ENCODE peak calls at places on chromosomes 1 and 21, in five cellular contexts. E is HEK293T, G is NCI-H1092 treated with DMSO at 0.1 percent for 48 hours, I is GM20000, S is GM06990. N is an unnamed sample.

GRCh38 chr21:35614412-35614901 is 445.9 kb downstream of the SETD4 start:
- DNase-seq in G (no peak), S (no peak), E (no peak), I (no peak), N (no peak)

GRCh38 chr1:97630968-97631367 is 289.9 kb downstream of the DPYD start:
- DNase-seq in S (no peak), E (peak; percentile 30), G (no peak), I (no peak), N (no peak)

GRCh38 chr1:154961497-154962237 is at the start of gene PYGO2:
- DNase-seq in G (peak; percentile 71), S (peak; percentile 90), I (peak; percentile 93), E (peak; percentile 87), N (no peak)

GRCh38 chr1:183365093-183365492 is 53.1 kb downstream of the NMNAT2 start:
- DNase-seq in E (no peak), I (no peak), S (no peak), G (no peak), N (no peak)

GRCh38 chr1:25035523-25036116 is 105.5 kb upstream of the RUNX3 start:
- DNase-seq in I (no peak), E (no peak), S (no peak), G (no peak), N (no peak)

GRCh38 chr1:176119549-176119948 is 87.5 kb downstream of the COP1 start:
- DNase-seq in E (peak; percentile 15), G (no peak), I (peak; percentile 9), S (no peak), N (no peak)

GRCh38 chr1:16119926-16120325 is 35.9 kb downstream of the EPHA2 start:
- DNase-seq in G (no peak), S (no peak), I (no peak), E (no peak), N (no peak)

GRCh38 chr1:17438176-17438976 is 1.1 kb downstream of the RCC2 start:
- DNase-seq in S (peak; percentile 86), G (peak; percentile 80), I (peak; percentile 85), E (peak; percentile 59), N (no peak)

GRCh38 chr1:218524986-218525385 is 179.8 kb downstream of the TGFB2 start:
- DNase-seq in S (no peak), I (no peak), G (no peak), E (no peak), N (no peak)

GRCh38 chr1:203408485-203409229 is 57.7 kb upstream of the FMOD start:
- DNase-seq in G (no peak), E (no peak), S (no peak), I (no peak), N (peak; percentile 56)

GRCh38 chr1:103284270-103284669 is 175.9 kb upstream of the COL11A1 start:
- DNase-seq in G (no peak), E (no peak), S (no peak), I (no peak), N (no peak)

GRCh38 chr1:156705321-156705917 is at the start of gene CRABP2:
- DNase-seq in I (peak; percentile 53), E (peak; percentile 68), S (no peak), G (peak; percentile 50), N (no peak)

GRCh38 chr1:200708769-200709168 is 29.9 kb upstream of the CAMSAP2 start:
- DNase-seq in G (no peak), S (no peak), E (no peak), I (no peak), N (no peak)

GRCh38 chr1:230797376-230798186 is 50.4 kb downstream of the CAPN9 start:
- DNase-seq in S (no peak), G (peak; percentile 42), I (no peak), E (peak; percentile 78), N (peak; percentile 46)

GRCh38 chr1:93518516-93518915 is 70.6 kb downstream of the FNBP1L start:
- DNase-seq in S (no peak), I (no peak), G (no peak), E (no peak), N (no peak)

GRCh38 chr1:56135864-56136147 is 443.6 kb downstream of the PLPP3 start:
- DNase-seq in E (no peak), S (peak; percentile 33), G (no peak), I (no peak), N (no peak)

GRCh38 chr1:239274242-239274830 is 112.0 kb upstream of the CHRM3 start:
- DNase-seq in S (no peak), G (no peak), E (no peak), I (no peak), N (no peak)

GRCh38 chr1:98660941-98661543 is 479 bp upstream of the SNX7 start:
- DNase-seq in I (no peak), E (no peak), S (no peak), G (no peak), N (no peak)

GRCh38 chr1:188782220-188782841 is 1695.3 kb downstream of the BRINP3 start:
- DNase-seq in I (peak; percentile 38), E (peak; percentile 71), S (no peak), G (peak; percentile 53), N (no peak)

GRCh38 chr1:2237773-2238172 is 9.7 kb downstream of the SKI start:
- DNase-seq in G (no peak), S (no peak), E (no peak), I (no peak), N (no peak)

GRCh38 chr21:36883532-36884486 is 82.7 kb downstream of the HLCS start:
- DNase-seq in E (no peak), G (no peak), S (no peak), I (no peak), N (no peak)

GRCh38 chr21:21897275-21897883 is 899.2 kb downstream of the NCAM2 start:
- DNase-seq in S (no peak), E (no peak), G (no peak), I (no peak), N (peak; percentile 3)

GRCh38 chr1:204408074-204408507 is 3.5 kb downstream of the PPP1R15B start:
- DNase-seq in E (no peak), S (no peak), I (no peak), G (peak; percentile 52), N (no peak)

GRCh38 chr21:33069994-33070811 is at the start of gene OLIG1:
- DNase-seq in S (peak; percentile 26), G (peak; percentile 22), I (peak; percentile 62), E (peak; percentile 88), N (no peak)

GRCh38 chr1:62637392-62638105 is 40.2 kb downstream of the ANGPTL3 start:
- DNase-seq in G (no peak), E (no peak), I (no peak), S (no peak), N (no peak)

GRCh38 chr21:44348861-44349260 is 4.6 kb upstream of the TRPM2 start:
- DNase-seq in I (no peak), G (no peak), S (no peak), E (no peak), N (no peak)

GRCh38 chr1:40243371-40243770 is 4.4 kb upstream of the TMCO2 start:
- DNase-seq in G (no peak), E (no peak), I (no peak), S (no peak), N (no peak)

GRCh38 chr1:203627819-203628184 is 1.2 kb downstream of the ATP2B4 start:
- DNase-seq in I (peak; percentile 27), E (no peak), G (no peak), S (no peak), N (no peak)

GRCh38 chr1:27594542-27595510 is 9.1 kb downstream of the AHDC1 start:
- DNase-seq in E (no peak), S (no peak), G (no peak), I (no peak), N (peak; percentile 48)

GRCh38 chr1:163399976-163400375 is 78.2 kb downstream of the NUF2 start:
- DNase-seq in I (no peak), G (peak; percentile 96), E (no peak), S (no peak), N (no peak)

GRCh38 chr1:87515781-87516180 is 187.1 kb downstream of the LMO4 start:
- DNase-seq in I (no peak), E (no peak), S (no peak), G (no peak), N (no peak)

GRCh38 chr1:34066921-34067603 is 98.0 kb downstream of the CSMD2 start:
- DNase-seq in I (no peak), E (no peak), G (no peak), S (no peak), N (peak; percentile 27)

GRCh38 chr1:153057375-153057774 is at the start of gene SPRR2A:
- DNase-seq in I (no peak), G (no peak), S (peak; percentile 3), E (no peak), N (no peak)

N was measured in GM04504.